ENCODE peak calls at places on chromosomes 4 and X, in nine cellular contexts. D is foreskin fibroblast, J is astrocyte, Q is MM.1S, U is tibial nerve, A is fibroblast of mammary gland, I is ovary, Y is psoas muscle, X is PC-3. C is an unnamed sample.

GRCh38 chr4:19678763-19679162 is 572.9 kb upstream of the SLIT2 start:
- DNase-seq in D (no peak), J (peak; percentile 96), Q (no peak), U (no peak), A (peak; percentile 61), I (no peak), Y (no peak), X (peak; percentile 4), C (peak; percentile 25)

GRCh38 chrX:109629310-109629709 is 4.3 kb upstream of the KCNE5 start:
- DNase-seq in D (peak; percentile 2), J (no peak), Q (no peak), U (no peak), A (peak; percentile 3), I (no peak), Y (no peak), X (no peak), C (no peak)

GRCh38 chr4:83114576-83114975 is at the start of gene PLAC8:
- DNase-seq in D (no peak), J (peak; percentile 21), Q (peak; percentile 87), U (no peak), A (no peak), I (no peak), Y (no peak), X (peak; percentile 19), C (no peak)

GRCh38 chr4:174119818-174120217 is 163.6 kb downstream of the FBXO8 start:
- DNase-seq in D (no peak), J (peak; percentile 0), Q (no peak), U (no peak), A (peak; percentile 19), I (no peak), Y (no peak), X (no peak), C (no peak)

GRCh38 chr4:148238797-148239196 is 203.4 kb downstream of the NR3C2 start:
- DNase-seq in D (no peak), J (no peak), Q (no peak), U (no peak), A (no peak), I (no peak), Y (no peak), X (no peak), C (no peak)

GRCh38 chrX:97806238-97806637 is 922.5 kb downstream of the RPA4 start:
- DNase-seq in D (no peak), J (peak; percentile 61), Q (no peak), U (no peak), A (peak; percentile 24), I (no peak), Y (no peak), X (peak; percentile 67), C (peak; percentile 5)

GRCh38 chr4:8213121-8213520 is 14.0 kb downstream of the SH3TC1 start:
- DNase-seq in D (no peak), J (no peak), Q (no peak), U (no peak), A (no peak), I (no peak), Y (no peak), X (no peak), C (no peak)

GRCh38 chr4:10157478-10158354 is 41.1 kb upstream of the WDR1 start:
- DNase-seq in D (peak; percentile 52), J (peak; percentile 52), Q (peak; percentile 53), U (peak; percentile 17), A (peak; percentile 78), I (peak; percentile 23), Y (no peak), X (peak; percentile 56), C (peak; percentile 82)

GRCh38 chr4:52588771-52589591 is 70.1 kb downstream of the USP46 start:
- DNase-seq in D (peak; percentile 74), J (peak; percentile 96), Q (no peak), U (no peak), A (peak; percentile 73), I (no peak), Y (no peak), X (no peak), C (peak; percentile 67)

GRCh38 chr4:159269143-159269542 is 166.3 kb downstream of the RAPGEF2 start:
- DNase-seq in D (no peak), J (peak; percentile 65), Q (no peak), U (no peak), A (no peak), I (no peak), Y (no peak), X (no peak), C (no peak)

GRCh38 chr4:1658146-1658545 is 26.0 kb downstream of the FAM53A start:
- DNase-seq in D (no peak), J (no peak), Q (no peak), U (no peak), A (no peak), I (no peak), Y (no peak), X (no peak), C (no peak)

GRCh38 chr4:142331132-142331531 is 515.0 kb downstream of the INPP4B start:
- DNase-seq in D (no peak), J (no peak), Q (no peak), U (no peak), A (peak; percentile 44), I (no peak), Y (no peak), X (no peak), C (no peak)
- TF ChIP-seq CTCF in D (no peak), J (no peak), Q (no peak), U (no peak), A (no peak), I (no peak), Y (no peak), X (no peak), C (no peak)

DNA sequence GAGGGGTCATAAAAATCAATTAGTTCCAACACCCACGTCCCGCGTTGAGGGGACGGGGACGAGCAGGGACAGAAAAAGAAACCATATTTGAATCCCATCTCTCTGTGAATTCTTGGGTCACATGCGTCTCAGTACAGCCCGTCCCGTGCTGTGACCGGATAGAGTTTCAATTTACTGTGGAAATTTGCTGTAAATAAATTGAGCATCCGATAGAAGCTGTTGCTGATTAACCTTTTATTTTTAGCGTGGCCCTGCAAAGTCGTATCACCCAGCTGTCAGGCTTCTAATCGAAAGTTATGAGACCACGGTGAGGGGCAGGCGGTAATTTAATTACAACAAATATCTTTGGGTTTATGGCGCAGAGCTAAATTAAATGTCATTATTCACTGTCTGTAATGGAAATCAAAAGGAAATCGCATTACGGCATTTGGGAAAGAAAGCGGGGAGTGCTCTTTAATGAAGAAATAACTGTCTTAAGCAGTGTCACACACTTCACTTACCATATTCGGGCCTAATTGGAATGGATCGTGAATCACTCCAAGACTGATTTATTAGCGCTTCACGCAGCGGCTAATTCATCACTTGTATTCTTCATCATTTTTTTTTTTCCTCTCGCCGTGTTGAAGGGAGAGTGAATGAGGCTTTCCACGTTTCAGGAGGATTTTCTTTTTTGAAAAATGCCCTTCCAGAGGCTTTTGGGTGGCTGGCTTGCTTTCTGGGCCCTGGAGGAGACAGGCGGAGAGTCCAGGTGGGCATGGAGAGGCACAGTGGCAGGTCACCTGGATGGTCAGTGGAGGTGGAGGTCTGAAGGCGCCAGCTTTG is 7.3 kb downstream of the SHOX start:
- DNase-seq in D (no peak), J (no peak), Q (no peak), U (no peak), A (no peak), I (no peak), Y (no peak), X (no peak), C (no peak)
- H3K4me3 ChIP-seq in D (peak overlapping the region; percentile 14), J (no peak overlapping the region), Q (no peak overlapping the region), U (no peak overlapping the region), A (no peak overlapping the region), I (no peak overlapping the region), Y (peak overlapping the region; percentile 18), X (no peak overlapping the region), C (no peak overlapping the region)

GRCh38 chr4:108030332-108030731 is 40.6 kb downstream of the HADH start:
- DNase-seq in D (peak; percentile 77), J (peak; percentile 56), Q (peak; percentile 88), U (peak; percentile 17), A (peak; percentile 78), I (no peak), Y (no peak), X (peak; percentile 39), C (peak; percentile 79)
- TF ChIP-seq CTCF in D (peak; percentile 76), J (peak; percentile 54), Q (peak; percentile 87), U (no peak), A (peak; percentile 56), I (no peak), Y (peak; percentile 18), X (peak; percentile 60), C (peak; percentile 75)

DNA sequence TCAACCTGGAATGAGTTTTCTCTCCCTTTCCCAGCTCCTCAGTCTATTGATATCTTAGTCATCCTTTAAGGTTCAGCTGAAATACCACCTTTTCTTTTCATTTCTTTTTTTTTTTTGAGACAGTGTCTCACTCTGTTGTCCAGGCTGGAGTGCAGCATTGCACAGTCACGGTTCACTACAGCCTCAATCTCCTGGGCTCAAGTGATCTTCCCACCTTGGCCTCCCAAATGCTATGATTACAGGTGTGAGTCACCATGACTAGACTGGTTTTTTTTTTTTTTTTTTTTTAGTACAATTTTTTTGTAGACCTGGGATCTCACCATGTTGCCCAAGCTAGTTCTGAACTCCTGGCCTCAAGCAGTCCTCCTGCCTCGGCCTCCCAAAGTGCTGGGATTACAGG is 28.9 kb downstream of the AFF1 start:
- DNase-seq in D (no peak), J (peak; percentile 35), Q (no peak), U (no peak), A (peak; percentile 62), I (no peak), Y (no peak), X (peak; percentile 60), C (no peak)
- H3K4me3 ChIP-seq in D (no peak overlapping the region), J (no peak overlapping the region), Q (no peak overlapping the region), U (no peak overlapping the region), A (no peak overlapping the region), I (no peak overlapping the region), Y (no peak overlapping the region), X (no peak overlapping the region), C (no peak overlapping the region)

GRCh38 chr4:38644201-38644600 is 19.8 kb upstream of the KLF3 start:
- DNase-seq in D (no peak), J (no peak), Q (no peak), U (no peak), A (no peak), I (no peak), Y (no peak), X (no peak), C (no peak)

GRCh38 chr4:38656111-38656510 is 7.9 kb upstream of the KLF3 start:
- DNase-seq in D (no peak), J (no peak), Q (no peak), U (no peak), A (no peak), I (no peak), Y (no peak), X (no peak), C (no peak)

GRCh38 chr4:38647096-38647819 is 16.7 kb upstream of the KLF3 start:
- DNase-seq in D (no peak), J (no peak), Q (no peak), U (no peak), A (no peak), I (no peak), Y (no peak), X (no peak), C (no peak)

GRCh38 chr4:38654273-38654672 is 9.7 kb upstream of the KLF3 start:
- DNase-seq in D (no peak), J (no peak), Q (no peak), U (no peak), A (no peak), I (no peak), Y (no peak), X (no peak), C (no peak)

DNA sequence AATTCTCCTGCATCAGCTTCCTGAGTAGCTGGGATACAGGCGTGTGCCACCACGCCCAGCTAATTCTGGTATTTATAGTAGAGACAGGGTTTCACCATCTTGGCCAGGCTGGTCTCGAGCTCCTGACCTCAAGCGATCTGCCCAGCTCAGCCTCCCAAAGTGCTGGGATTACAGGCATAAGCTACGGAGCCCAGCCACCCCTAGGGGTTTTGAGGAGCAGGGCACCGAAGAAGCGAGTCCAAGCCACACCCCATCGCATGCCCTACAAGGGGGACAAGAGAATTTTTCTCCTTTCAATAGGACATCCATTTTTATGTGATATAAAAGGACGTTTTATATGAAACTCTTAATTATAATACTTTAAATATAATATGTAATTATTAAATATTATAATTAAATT is 13.9 kb upstream of the KLF3 start:
- DNase-seq in D (no peak), J (no peak), Q (no peak), U (no peak), A (no peak), I (no peak), Y (no peak), X (no peak), C (no peak)
- TF ChIP-seq CTCF in D (no peak), J (no peak), Q (no peak), U (no peak), A (no peak), I (no peak), Y (no peak), X (no peak), C (no peak)

C was measured in AG10803.